ENCODE peak calls at places on chromosomes 11 and 22, in six cellular contexts. X, A, J, N, D and R are unnamed samples. For H3K36me3, the result is how much of the 10 kb centered on the place peaks cover.

GRCh38 chr11:107757661-107758060 is 45.8 kb upstream of the SLN start:
- DNase-seq in X (peak), A (no peak), J (no peak), N (no peak), D (no peak), R (no peak)

GRCh38 chr11:117878939-117879475 is 2.5 kb upstream of the FXYD6 start:
- DNase-seq in X (no peak), A (no peak), J (no peak), N (no peak), D (no peak), R (no peak)

GRCh38 chr11:39541945-39542351 is 1917.5 kb downstream of the LRRC4C start:
- DNase-seq in X (no peak), A (peak), J (no peak), N (no peak), D (no peak), R (no peak)

GRCh38 chr11:85483861-85484260 is 143.3 kb downstream of the DLG2 start:
- DNase-seq in X (no peak), A (no peak), J (no peak), N (no peak), D (no peak), R (peak)

GRCh38 chr22:44892243-44892642 is 117.6 kb downstream of the PHF21B start:
- DNase-seq in X (no peak), A (no peak), J (no peak), N (no peak), D (no peak), R (no peak)

GRCh38 chr11:11620251-11620965 is 1.4 kb downstream of the GALNT18 start:
- DNase-seq in X (no peak), A (peak), J (peak), N (peak), D (no peak), R (peak)

GRCh38 chr11:106160494-106160893 is 83.0 kb downstream of the AASDHPPT start:
- DNase-seq in X (no peak), A (no peak), J (no peak), N (no peak), D (no peak), R (no peak)

GRCh38 chr11:5807580-5807979 is 1.1 kb upstream of the OR52N2 start:
- DNase-seq in X (no peak), A (no peak), J (no peak), N (no peak), D (no peak), R (no peak)

GRCh38 chr22:45036154-45036553 is 26.3 kb upstream of the PHF21B start:
- DNase-seq in X (peak), A (no peak), J (no peak), N (peak), D (no peak), R (no peak)

GRCh38 chr11:118649941-118650340 is 29.5 kb downstream of the TREH start:
- DNase-seq in X (no peak), A (no peak), J (no peak), N (no peak), D (no peak), R (no peak)

GRCh38 chr11:134231958-134232674 is 7.6 kb downstream of the VPS26B start:
- DNase-seq in X (peak), A (no peak), J (no peak), N (no peak), D (no peak), R (no peak)
- TF ChIP-seq CTCF in X (no peak), A (no peak), J (no peak), N (no peak), D (no peak), R (no peak)

DNA sequence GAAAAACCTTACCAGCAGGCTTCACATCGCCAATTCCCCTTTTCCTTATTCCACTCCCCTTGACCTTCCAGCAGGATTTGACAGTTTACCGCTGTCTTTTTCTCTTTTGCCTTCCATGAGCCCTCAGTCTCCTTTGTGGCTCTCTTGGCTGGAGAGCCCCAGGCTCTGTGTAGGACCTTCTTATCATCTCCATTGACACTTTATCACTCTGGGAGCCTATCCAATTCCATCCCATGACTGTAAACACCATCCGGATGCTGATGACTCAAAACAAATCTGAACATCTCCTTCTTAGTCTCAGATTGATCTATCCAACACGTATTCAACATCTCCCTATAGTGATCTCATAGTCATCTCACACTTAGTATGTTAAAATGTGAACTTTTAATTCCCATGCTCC is 36.0 kb downstream of the HTR3A start:
- DNase-seq in X (no peak), A (no peak), J (no peak), N (no peak), D (no peak), R (no peak)
- H3K4me3 ChIP-seq in X (no peak), A (no peak), J (no peak), N (no peak), D (no peak), R (no peak)

GRCh38 chr11:134164490-134165370 is 59.0 kb downstream of the NCAPD3 start:
- DNase-seq in X (peak), A (no peak), J (no peak), N (no peak), D (no peak), R (no peak)
- H3K36me3 ChIP-seq in X (half or more), A (under half), J (under half), N (under half), D (under half), R (under half)

GRCh38 chr11:86666193-86666592 is 6.2 kb downstream of the ME3 start:
- DNase-seq in X (no peak), A (no peak), J (no peak), N (no peak), D (no peak), R (no peak)
- TF ChIP-seq CTCF in X (no peak), A (no peak), J (no peak), N (no peak), D (no peak), R (no peak)

GRCh38 chr22:49928571-49929552 is 10.4 kb downstream of the CRELD2 start:
- DNase-seq in X (no peak), A (no peak), J (no peak), N (no peak), D (no peak), R (no peak)
- H3K4me3 ChIP-seq in X (no peak), A (no peak), J (no peak), N (no peak), D (no peak), R (no peak)

GRCh38 chr11:62883677-62884076 is 3.0 kb downstream of the SLC3A2 start:
- DNase-seq in X (no peak), A (no peak), J (no peak), N (no peak), D (no peak), R (no peak)
- H3K36me3 ChIP-seq in X (half or more), A (under half), J (under half), N (under half), D (under half), R (under half)

DNA sequence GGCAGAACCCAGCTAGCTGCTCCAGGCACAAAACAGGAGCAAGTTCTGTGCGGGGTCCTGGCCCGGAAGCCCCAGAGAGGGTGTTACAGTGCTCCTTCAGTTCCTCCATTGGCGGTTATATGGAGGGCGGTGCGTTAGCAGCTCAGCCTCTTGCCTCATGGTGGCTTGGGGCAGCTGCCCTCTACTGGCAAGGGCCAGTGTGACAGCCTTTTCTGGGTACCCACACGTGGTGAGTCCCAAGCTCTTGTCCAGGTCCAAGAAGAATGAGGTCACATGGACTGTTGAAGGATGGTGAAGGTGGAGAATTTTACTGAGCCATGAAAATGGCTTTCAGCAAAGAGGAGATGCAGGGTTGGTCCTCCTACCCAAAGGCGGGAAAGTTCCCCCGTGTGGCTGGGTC is 100.5 kb downstream of the WT1 start:
- DNase-seq in X (peak), A (no peak), J (no peak), N (no peak), D (no peak), R (no peak)
- TF ChIP-seq CTCF in X (peak), A (no peak), J (no peak), N (no peak), D (peak), R (peak)

GRCh38 chr11:64859542-64860414 is 15.3 kb upstream of the CDC42BPG start:
- DNase-seq in X (no peak), A (no peak), J (no peak), N (no peak), D (no peak), R (peak)

GRCh38 chr11:64863381-64864060 is 14.9 kb downstream of the EHD1 start:
- DNase-seq in X (no peak), A (no peak), J (no peak), N (no peak), D (no peak), R (no peak)

GRCh38 chr11:64858467-64859401 is 14.3 kb upstream of the CDC42BPG start:
- DNase-seq in X (no peak), A (no peak), J (no peak), N (peak), D (no peak), R (peak)

GRCh38 chr11:64862914-64863313 is 15.5 kb downstream of the EHD1 start:
- DNase-seq in X (no peak), A (no peak), J (no peak), N (peak), D (no peak), R (no peak)

DNA sequence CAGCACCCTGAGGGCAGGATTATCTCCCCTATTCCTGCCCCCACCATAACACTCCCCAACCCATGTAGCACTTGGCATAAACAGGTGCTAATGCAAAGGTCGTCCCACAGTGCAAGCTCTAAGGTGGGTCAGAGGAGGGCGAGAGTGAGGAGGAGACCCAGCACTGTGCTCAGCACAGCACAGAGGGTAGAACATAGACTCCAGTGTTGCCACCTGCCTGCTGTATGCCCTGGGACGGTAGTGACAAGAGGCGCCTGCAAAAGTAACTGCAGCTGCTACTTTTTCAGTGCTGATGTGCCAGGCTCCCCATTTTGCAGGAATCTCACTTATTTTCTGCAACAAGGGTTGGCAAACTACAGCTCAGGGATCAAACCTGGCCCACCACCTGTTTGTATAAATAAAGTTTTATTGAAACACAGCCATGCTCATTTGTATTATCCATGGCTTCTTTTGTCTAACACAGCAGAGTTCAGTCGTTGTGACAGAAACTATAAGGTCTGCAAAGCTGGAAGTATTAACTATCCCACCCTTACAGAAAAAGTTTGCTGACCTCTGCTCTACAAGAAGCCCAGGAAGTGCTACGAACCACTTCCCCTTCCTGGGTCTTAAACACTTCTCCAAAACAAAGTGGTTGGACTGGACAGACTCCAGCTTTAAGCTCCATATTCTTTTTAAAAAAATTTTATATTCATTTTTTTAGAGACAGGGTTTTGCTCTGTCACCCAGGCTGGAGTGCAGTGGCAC is 16.9 kb upstream of the CDC42BPG start:
- DNase-seq in X (no peak), A (no peak), J (no peak), N (no peak), D (no peak), R (no peak)
- H3K4me3 ChIP-seq in X (no peak), A (no peak), J (no peak), N (no peak), D (no peak), R (no peak)

DNA sequence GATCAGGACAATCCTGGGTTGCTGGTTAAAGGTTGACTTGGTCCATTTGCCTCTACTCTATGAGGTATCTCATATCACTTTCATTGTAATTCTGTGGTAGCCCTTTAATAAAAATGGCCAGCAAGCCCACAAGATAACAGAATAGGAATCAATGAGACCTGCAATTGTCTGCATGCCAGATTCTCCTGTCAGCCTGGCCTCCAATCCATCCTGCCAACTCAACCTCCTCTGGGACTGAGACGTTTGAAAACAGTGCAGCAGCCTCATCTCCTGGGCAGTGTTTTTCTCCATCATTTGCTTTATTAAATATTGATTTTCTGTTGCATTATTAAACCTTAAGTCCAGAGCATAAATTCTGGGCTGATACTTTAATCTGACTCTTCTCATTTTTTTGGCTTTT is 797.9 kb downstream of the NTM start:
- DNase-seq in X (no peak), A (no peak), J (no peak), N (no peak), D (no peak), R (no peak)
- H3K36me3 ChIP-seq in X (under half), A (under half), J (under half), N (under half), D (under half), R (under half)

DNA sequence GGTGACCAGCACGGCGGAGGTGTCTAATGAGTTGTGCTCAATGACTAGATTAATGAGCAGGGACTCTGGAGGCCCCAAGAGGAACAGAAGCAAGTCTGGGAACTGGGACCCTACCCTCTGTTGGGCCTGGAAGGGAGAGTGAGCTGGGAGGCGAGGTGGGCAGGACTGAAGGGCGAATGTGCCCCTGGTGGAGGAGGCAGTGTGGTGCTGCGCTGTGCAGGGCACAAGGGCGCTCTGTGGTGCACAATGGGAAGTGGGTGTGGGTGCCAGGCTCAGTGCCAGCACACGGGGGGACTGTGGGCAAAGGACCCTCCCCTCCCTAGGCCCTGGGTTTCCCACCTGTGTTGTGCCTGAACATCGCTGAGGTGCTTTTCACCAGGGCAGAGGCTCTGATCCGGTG is 57.5 kb upstream of the TTLL12 start:
- DNase-seq in X (no peak), A (no peak), J (no peak), N (no peak), D (no peak), R (no peak)
- TF ChIP-seq CTCF in X (no peak), A (no peak), J (no peak), N (no peak), D (no peak), R (no peak)